ENCODE peak calls at places on chromosomes 16 and 17, in seven cellular contexts. J, D, I, M, W, Y and C are unnamed samples. For H3K4me1, the result is how much of the 10 kb centered on the place peaks cover.

GRCh38 chr16:72162105-72162680 is 9.8 kb downstream of the PMFBP1 start:
- DNase-seq in W (peak), D (no peak), J (no peak), I (no peak), Y (no peak), M (no peak), C (no peak)

GRCh38 chr17:55434721-55435120 is 13.1 kb upstream of the MMD start:
- DNase-seq in Y (no peak), M (no peak), I (no peak), D (no peak), J (no peak), W (no peak), C (no peak)

GRCh38 chr17:78748730-78749317 is 33.2 kb downstream of the CYTH1 start:
- DNase-seq in D (peak), Y (peak), W (peak), M (peak), I (peak), J (peak), C (peak)

GRCh38 chr17:79423811-79424465 is 186.9 kb downstream of the RBFOX3 start:
- DNase-seq in J (no peak), M (no peak), I (no peak), Y (no peak), W (no peak), D (no peak), C (no peak)

GRCh38 chr17:4706121-4706520 is 2.2 kb upstream of the PELP1 start:
- DNase-seq in I (no peak), W (no peak), Y (no peak), D (no peak), M (peak), J (no peak), C (no peak)

GRCh38 chr17:68602267-68602644 is 1.1 kb upstream of the FAM20A start:
- DNase-seq in W (no peak), D (no peak), M (no peak), I (no peak), J (no peak), Y (no peak), C (no peak)

GRCh38 chr16:74699666-74700065 is 996 bp downstream of the MLKL start:
- DNase-seq in J (no peak), Y (no peak), I (no peak), W (no peak), M (no peak), D (no peak), C (no peak)

GRCh38 chr16:2147981-2148671 is at the start of gene RAB26:
- DNase-seq in J (no peak), Y (peak), I (peak), M (peak), D (peak), W (peak), C (no peak)

GRCh38 chr17:61475726-61476125 is 23.5 kb downstream of the TBX4 start:
- DNase-seq in Y (no peak), W (no peak), D (no peak), M (no peak), J (no peak), I (no peak), C (no peak)

GRCh38 chr16:24689128-24689527 is 40.3 kb upstream of the TNRC6A start:
- DNase-seq in I (no peak), J (no peak), Y (no peak), W (peak), M (peak), D (no peak), C (no peak)

GRCh38 chr16:12613131-12613991 is 190.3 kb downstream of the CPPED1 start:
- DNase-seq in M (no peak), W (no peak), J (no peak), I (no peak), Y (no peak), D (no peak), C (no peak)

GRCh38 chr17:29347831-29348281 is 42.3 kb upstream of the TAOK1 start:
- DNase-seq in D (no peak), I (no peak), J (no peak), M (peak), Y (no peak), W (peak), C (no peak)

GRCh38 chr17:21249911-21250703 is 3.1 kb downstream of the NATD1 start:
- DNase-seq in M (no peak), D (no peak), W (no peak), I (no peak), Y (no peak), J (no peak), C (no peak)

GRCh38 chr17:1714488-1714979 is 4.4 kb upstream of the TLCD2 start:
- DNase-seq in I (peak), Y (no peak), J (peak), M (peak), D (peak), W (peak), C (peak)

GRCh38 chr17:27415090-27415795 is 41.0 kb upstream of the KSR1 start:
- DNase-seq in W (no peak), J (no peak), D (no peak), I (no peak), M (no peak), Y (no peak), C (no peak)

GRCh38 chr17:70099884-70100283 is 24.9 kb downstream of the KCNJ16 start:
- DNase-seq in D (no peak), M (no peak), Y (no peak), J (no peak), W (no peak), I (no peak), C (no peak)

GRCh38 chr17:63436523-63437110 is 9.5 kb downstream of the CYB561 start:
- DNase-seq in I (peak), J (no peak), M (peak), W (peak), Y (no peak), D (no peak), C (no peak)

GRCh38 chr16:49856741-49857330 is 924 bp upstream of the ZNF423 start:
- DNase-seq in D (peak), M (peak), Y (no peak), W (peak), I (peak), J (peak), C (no peak)

GRCh38 chr17:7916383-7916677 is 241 bp upstream of the RNF227 start:
- DNase-seq in M (no peak), D (no peak), I (no peak), W (no peak), J (no peak), Y (no peak), C (no peak)

GRCh38 chr17:48995871-48996695 is 1.1 kb upstream of the IGF2BP1 start:
- DNase-seq in W (no peak), M (no peak), D (no peak), I (no peak), Y (no peak), J (no peak), C (no peak)

GRCh38 chr17:79532107-79532790 is 78.6 kb downstream of the RBFOX3 start:
- DNase-seq in J (no peak), Y (no peak), I (no peak), W (no peak), M (no peak), D (no peak), C (no peak)

GRCh38 chr16:49349446-49350168 is 24.0 kb upstream of the C16orf78 start:
- DNase-seq in J (no peak), M (no peak), W (no peak), Y (no peak), D (no peak), I (no peak), C (no peak)

GRCh38 chr17:27299384-27300049 is 5.6 kb downstream of the WSB1 start:
- DNase-seq in I (no peak), W (no peak), M (no peak), D (no peak), Y (no peak), J (no peak), C (no peak)

GRCh38 chr17:28551421-28552186 is 820 bp downstream of the UNC119 start:
- DNase-seq in Y (no peak), D (no peak), J (no peak), W (peak), M (no peak), I (no peak), C (no peak)

GRCh38 chr16:81693047-81693446 is 86.0 kb upstream of the PLCG2 start:
- DNase-seq in I (no peak), Y (no peak), M (peak), D (no peak), J (no peak), W (no peak), C (no peak)

GRCh38 chr16:71610936-71611871 is 14.8 kb upstream of the MARVELD3 start:
- DNase-seq in M (peak), J (peak), D (peak), Y (peak), W (peak), I (peak), C (no peak)

GRCh38 chr16:74521691-74522090 is 85.2 kb downstream of the GLG1 start:
- DNase-seq in M (peak), Y (no peak), D (no peak), J (no peak), I (no peak), W (peak), C (no peak)

GRCh38 chr17:62966426-62967110 is 533 bp downstream of the TANC2 start:
- DNase-seq in M (no peak), D (peak), I (peak), J (peak), Y (peak), W (peak), C (no peak)

GRCh38 chr17:50634123-50634914 is at the start of gene ABCC3:
- DNase-seq in J (no peak), I (peak), W (peak), D (peak), Y (no peak), M (peak), C (no peak)

GRCh38 chr17:70875729-70876344 is 706.5 kb downstream of the KCNJ2 start:
- DNase-seq in D (no peak), M (peak), I (no peak), W (peak), J (no peak), Y (no peak), C (no peak)

GRCh38 chr16:29906520-29907244 is 6.4 kb downstream of the ASPHD1 start:
- DNase-seq in D (no peak), W (no peak), Y (no peak), I (no peak), J (no peak), M (no peak), C (no peak)

GRCh38 chr17:79949646-79950292 is 85.9 kb downstream of the TBC1D16 start:
- DNase-seq in D (no peak), J (no peak), Y (peak), M (no peak), W (no peak), I (no peak), C (no peak)

GRCh38 chr16:1774456-1774795 is 1.5 kb upstream of the MRPS34 start:
- DNase-seq in D (no peak), I (no peak), Y (no peak), W (no peak), J (no peak), M (no peak), C (no peak)

GRCh38 chr16:9092963-9093477 is 1.6 kb downstream of the HAPSTR1 start:
- DNase-seq in M (no peak), I (peak), W (no peak), D (peak), J (peak), Y (no peak), C (no peak)

GRCh38 chr16:67179421-67180080 is 4.2 kb downstream of the MATCAP1 start:
- DNase-seq in W (no peak), I (no peak), Y (no peak), D (no peak), M (no peak), J (no peak), C (no peak)

GRCh38 chr17:76529643-76530488 is 7.6 kb downstream of the CYGB start:
- DNase-seq in W (peak), D (peak), M (peak), J (peak), Y (no peak), I (peak), C (no peak)
- H3K4me1 ChIP-seq in W (under half), D (under half), M (under half), J (under half), Y (under half), I (half or more), C (half or more)

DNA sequence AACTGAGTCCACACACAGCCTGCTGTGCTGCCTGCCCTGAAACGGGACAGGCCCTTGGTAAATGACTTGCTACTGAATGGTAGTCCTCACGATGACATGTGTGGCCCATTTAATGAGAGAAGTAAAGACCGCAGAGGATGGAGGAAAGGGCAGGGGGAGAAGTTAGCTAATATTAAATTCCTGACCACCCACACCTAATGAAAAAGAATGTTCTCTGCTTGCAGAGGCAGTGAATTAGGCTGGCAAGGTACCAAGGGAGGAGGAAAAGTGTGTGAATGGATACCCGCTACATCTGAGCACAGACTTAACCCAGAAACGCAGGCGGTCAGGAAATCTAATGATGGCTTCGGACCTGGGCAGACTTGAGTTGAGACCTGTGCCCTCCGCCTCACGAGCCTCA is 141.2 kb downstream of the PRKCA start:
- DNase-seq in W (no peak), J (no peak), D (no peak), Y (no peak), M (no peak), I (no peak), C (no peak)
- H3K4me1 ChIP-seq in W (under half), J (under half), D (under half), Y (under half), M (under half), I (under half), C (under half)

DNA sequence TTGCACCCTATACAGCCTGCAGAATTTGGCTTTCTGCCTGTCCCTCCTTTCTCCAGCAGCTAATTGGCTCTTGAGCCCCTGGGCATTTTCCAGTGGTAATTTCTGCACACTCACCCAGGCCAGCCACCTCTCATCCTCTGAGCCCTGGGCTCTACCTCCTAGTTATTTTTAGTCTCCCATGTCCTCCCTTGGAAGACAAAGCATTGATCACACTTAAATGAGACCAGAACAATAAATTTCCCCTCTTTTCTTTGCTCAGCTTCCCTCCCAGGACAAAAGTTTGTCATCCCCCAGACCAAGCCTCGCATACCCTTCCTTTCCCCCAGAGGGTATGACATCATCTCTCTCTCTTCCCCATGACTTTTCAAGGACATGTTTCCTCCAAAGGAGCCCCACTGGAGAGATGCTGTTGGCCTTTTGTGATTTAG is 38.1 kb downstream of the C17orf75 start:
- DNase-seq in Y (no peak), D (no peak), M (no peak), J (no peak), I (no peak), W (no peak), C (no peak)
- H3K4me1 ChIP-seq in Y (under half), D (under half), M (under half), J (under half), I (under half), W (under half), C (under half)

GRCh38 chr16:85171004-85171808 is 58.9 kb upstream of the CIBAR2 start:
- DNase-seq in M (peak), Y (peak), I (no peak), W (no peak), D (no peak), J (no peak), C (no peak)
- H3K4me1 ChIP-seq in M (under half), Y (under half), I (half or more), W (under half), D (half or more), J (under half), C (under half)

DNA sequence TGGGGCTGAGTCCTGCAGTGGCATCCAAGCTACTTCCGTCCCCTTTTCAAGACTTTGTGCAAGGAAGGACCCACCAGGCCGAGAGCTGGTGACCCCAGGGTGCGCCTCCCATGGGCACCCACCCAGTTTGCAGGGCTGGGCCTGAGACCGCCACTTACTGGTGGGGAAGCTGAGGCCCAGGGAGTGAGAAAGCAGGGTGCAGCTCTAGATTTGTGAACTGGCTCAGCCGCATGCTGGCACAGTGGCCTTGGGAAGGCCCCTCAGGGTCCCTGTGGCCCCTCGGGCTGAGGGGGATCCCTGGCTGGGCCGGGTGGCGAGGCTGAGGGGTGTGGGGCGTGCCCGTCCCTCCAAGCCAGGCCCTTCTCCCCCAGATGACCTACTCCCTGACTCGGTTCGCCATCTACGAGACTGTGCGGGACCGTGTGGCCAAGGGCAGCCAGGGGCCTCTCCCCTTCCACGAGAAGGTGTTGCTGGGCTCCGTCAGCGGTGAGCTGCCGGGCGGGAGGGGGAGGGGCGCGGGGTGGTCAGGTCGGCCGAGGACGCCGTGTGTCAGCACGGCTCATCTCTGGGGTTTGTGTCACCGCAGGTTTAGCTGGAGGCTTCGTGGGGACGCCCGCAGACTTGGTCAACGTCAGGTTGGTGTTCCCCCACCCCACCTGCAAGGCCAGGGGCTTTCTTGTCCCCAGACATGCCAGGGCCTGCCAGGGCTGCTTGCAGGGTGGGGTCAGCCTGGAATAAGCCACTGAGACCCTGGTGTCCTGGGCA is 3.2 kb downstream of the SLC25A10 start:
- DNase-seq in D (no peak), J (no peak), Y (no peak), W (no peak), I (no peak), M (no peak), C (no peak)
- H3K4me1 ChIP-seq in D (under half), J (under half), Y (under half), W (under half), I (under half), M (under half), C (under half)

GRCh38 chr16:88864521-88864920 is 1.9 kb downstream of the PABPN1L start:
- DNase-seq in I (no peak), D (no peak), J (no peak), Y (no peak), W (no peak), M (no peak), C (no peak)
- H3K4me1 ChIP-seq in I (under half), D (under half), J (under half), Y (under half), W (under half), M (under half), C (under half)

GRCh38 chr16:10938321-10938720 is 3.9 kb downstream of the DEXI start:
- DNase-seq in J (no peak), I (no peak), D (no peak), Y (no peak), W (no peak), M (no peak), C (no peak)
- H3K4me1 ChIP-seq in J (under half), I (half or more), D (half or more), Y (half or more), W (under half), M (under half), C (half or more)